ENCODE peak calls at places on chromosomes 4 and X, in six cellular contexts. S is K562, I is HCT116, R is SK-N-SH, T is GM12878, E is H1. Q is an unnamed sample.
A peak's percentile ranks its signal among the peaks of the same experiment; 100 is the strongest.

GRCh38 chrX:152817082-152817744 is 13.3 kb downstream of the CETN2 start:
- DNase-seq in I (no peak), T (no peak), S (peak; percentile 69), R (peak; percentile 43), E (no peak), Q (peak; percentile 43)

GRCh38 chrX:15602761-15603160 is 2.0 kb upstream of the ACE2 start:
- DNase-seq in S (no peak), T (no peak), E (no peak), R (no peak), I (no peak), Q (no peak)

GRCh38 chr4:127182687-127183086 is 450.1 kb upstream of the INTU start:
- DNase-seq in E (no peak), I (no peak), T (no peak), R (no peak), S (no peak), Q (no peak)

GRCh38 chrX:53288173-53288572 is 6.8 kb upstream of the IQSEC2 start:
- DNase-seq in R (peak; percentile 81), T (no peak), I (no peak), E (peak; percentile 55), S (peak; percentile 58), Q (no peak)

GRCh38 chr4:81684357-81684756 is 212.7 kb upstream of the RASGEF1B start:
- DNase-seq in I (no peak), T (no peak), S (no peak), R (no peak), E (no peak), Q (no peak)

GRCh38 chr4:123922847-123923246 is 526.3 kb downstream of the SPRY1 start:
- DNase-seq in T (no peak), R (no peak), S (no peak), E (no peak), I (no peak), Q (no peak)

GRCh38 chr4:168917150-168917779 is 92.8 kb downstream of the CBR4 start:
- DNase-seq in R (peak; percentile 42), S (peak; percentile 41), T (no peak), E (no peak), I (peak; percentile 22), Q (no peak)

GRCh38 chr4:41028392-41029076 is 185.8 kb downstream of the APBB2 start:
- DNase-seq in T (peak; percentile 15), R (no peak), I (no peak), E (no peak), S (no peak), Q (no peak)

GRCh38 chrX:1581132-1581531 is 10.3 kb upstream of the AKAP17A start:
- DNase-seq in S (peak; percentile 75), I (no peak), E (peak; percentile 86), T (no peak), R (peak; percentile 61), Q (no peak)

GRCh38 chr4:133921280-133922195 is 280.1 kb downstream of the PABPC4L start:
- DNase-seq in T (no peak), R (no peak), E (no peak), I (no peak), S (peak; percentile 1), Q (peak; percentile 1)

GRCh38 chr4:12122316-12122715 is 693.6 kb upstream of the HS3ST1 start:
- DNase-seq in S (no peak), R (no peak), E (no peak), I (no peak), T (no peak), Q (no peak)

GRCh38 chrX:3743821-3744439 is 30.5 kb upstream of the PRKX start:
- DNase-seq in I (no peak), T (no peak), S (no peak), E (no peak), R (no peak), Q (no peak)

GRCh38 chr4:165319509-165319908 is 8.0 kb upstream of the MSMO1 start:
- DNase-seq in I (no peak), R (no peak), T (no peak), E (no peak), S (no peak), Q (no peak)

GRCh38 chrX:149453030-149453429 is 52.1 kb downstream of the IDS start:
- DNase-seq in E (no peak), T (no peak), S (peak; percentile 34), R (no peak), I (peak; percentile 8), Q (no peak)

GRCh38 chrX:1477801-1478458 is 25.2 kb upstream of the ASMTL start:
- DNase-seq in E (peak; percentile 16), S (peak; percentile 36), T (no peak), R (no peak), I (no peak), Q (no peak)

GRCh38 chr4:2797545-2798305 is 4.8 kb downstream of the SH3BP2 start:
- DNase-seq in I (no peak), R (peak; percentile 79), S (no peak), E (no peak), T (no peak), Q (peak; percentile 52)

GRCh38 chrX:149495573-149496071 is 9.5 kb downstream of the IDS start:
- DNase-seq in I (peak; percentile 59), E (no peak), S (no peak), T (no peak), R (no peak), Q (peak; percentile 36)

GRCh38 chr4:128716325-128716724 is 93.2 kb upstream of the JADE1 start:
- DNase-seq in E (no peak), R (no peak), S (no peak), I (no peak), T (no peak), Q (no peak)

GRCh38 chrX:17242470-17242869 is 132.5 kb upstream of the NHS start:
- DNase-seq in I (peak; percentile 34), S (peak; percentile 41), E (peak; percentile 45), R (peak; percentile 57), T (no peak), Q (peak; percentile 66)

GRCh38 chr4:168199262-168199957 is 107.1 kb downstream of the ANXA10 start:
- DNase-seq in I (no peak), S (no peak), T (no peak), R (no peak), E (no peak), Q (no peak)

GRCh38 chrX:44997888-44998287 is 124.9 kb downstream of the KDM6A start:
- DNase-seq in R (no peak), E (no peak), T (peak; percentile 38), I (no peak), S (no peak), Q (no peak)

GRCh38 chrX:78092296-78092695 is 11.8 kb upstream of the PGK1 start:
- DNase-seq in S (peak; percentile 41), I (peak; percentile 54), T (peak; percentile 37), R (no peak), E (peak; percentile 46), Q (no peak)

GRCh38 chrX:84721416-84721815 is 219.2 kb upstream of the HDX start:
- DNase-seq in I (no peak), S (no peak), R (no peak), T (no peak), E (no peak), Q (no peak)

GRCh38 chrX:138711399-138712347 is at the start of gene FGF13:
- DNase-seq in I (no peak), R (peak; percentile 35), S (no peak), T (no peak), E (peak; percentile 60), Q (peak; percentile 28)

GRCh38 chr4:98027827-98028226 is 115.4 kb downstream of the STPG2 start:
- DNase-seq in S (peak; percentile 1), I (peak; percentile 64), T (no peak), E (no peak), R (no peak), Q (peak; percentile 14)

DNA sequence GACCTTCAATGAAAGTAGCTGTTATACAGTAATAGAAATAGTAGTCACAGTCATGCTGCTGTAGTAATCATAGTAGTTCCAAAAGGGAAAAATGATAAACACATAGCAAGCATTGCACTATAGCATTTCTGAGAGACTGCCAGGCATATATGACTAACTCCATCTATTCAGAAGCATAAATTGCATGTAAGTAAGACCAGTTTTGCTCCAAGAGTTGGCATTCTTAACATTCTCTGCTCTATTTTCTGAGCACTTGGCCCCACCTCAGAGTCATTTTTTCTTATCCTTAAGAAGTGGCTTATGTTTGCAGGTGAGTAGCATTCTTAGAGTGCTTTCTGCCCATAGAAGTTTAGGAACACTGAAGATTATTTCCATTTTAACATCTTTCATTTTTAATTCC is 490.3 kb upstream of the TECRL start:
- DNase-seq in R (no peak), S (no peak), I (no peak), E (no peak), T (no peak), Q (no peak)
- TF ChIP-seq JUND in R (no peak), S (no peak), I (no peak), E (no peak), T (no peak), Q (no peak)

DNA sequence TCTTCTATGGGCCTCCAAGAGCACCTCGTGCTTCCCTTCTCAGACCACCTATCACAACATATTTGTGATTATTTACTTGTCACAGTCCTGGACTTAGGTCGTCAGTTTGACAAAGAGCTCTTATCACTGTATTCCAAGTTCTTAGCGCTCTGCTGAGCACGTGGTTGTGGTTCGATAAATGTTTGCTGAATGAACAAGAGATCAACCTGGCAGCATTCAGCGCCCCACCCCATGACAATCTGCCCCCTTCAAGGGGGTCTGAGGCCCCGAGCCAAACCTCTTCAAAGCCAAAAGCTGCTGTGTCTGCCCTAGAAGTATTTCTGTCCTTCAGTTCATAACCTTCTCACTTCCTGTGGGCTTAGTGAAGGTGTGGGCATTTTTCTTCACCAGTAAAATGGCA is 15.0 kb downstream of the RPS4X start:
- DNase-seq in T (no peak), R (no peak), I (no peak), E (no peak), S (no peak), Q (no peak)
- TF ChIP-seq JUND in T (no peak), R (no peak), I (no peak), E (no peak), S (no peak), Q (no peak)

DNA sequence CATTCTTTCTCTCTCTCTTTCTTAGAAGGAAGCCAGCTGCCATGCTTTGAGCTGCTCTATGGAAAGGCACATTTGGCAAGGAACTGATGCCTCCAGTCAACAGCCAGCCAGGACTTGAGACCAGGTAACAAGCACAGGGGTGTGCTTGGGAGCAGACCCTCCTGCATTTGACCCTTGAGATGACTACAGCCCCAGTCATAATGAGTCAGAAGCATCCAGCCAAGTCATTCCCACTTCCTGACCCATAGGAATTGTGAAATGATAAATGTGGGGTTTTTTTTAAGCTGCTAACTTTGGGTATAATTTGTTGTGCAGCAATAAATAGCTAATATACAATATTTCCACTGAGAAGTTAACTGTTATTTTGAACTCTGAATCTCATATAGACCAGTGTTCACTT is 446.9 kb downstream of the GRXCR1 start:
- DNase-seq in S (no peak), T (no peak), R (no peak), I (no peak), E (no peak), Q (no peak)
- TF ChIP-seq JUND in S (no peak), T (no peak), R (peak; percentile 86), I (no peak), E (no peak), Q (no peak)

GRCh38 chr4:143420227-143420626 is 83.6 kb downstream of the GAB1 start:
- DNase-seq in E (no peak), R (no peak), S (no peak), T (no peak), I (no peak), Q (no peak)

GRCh38 chr4:143421609-143422008 is 84.9 kb downstream of the GAB1 start:
- DNase-seq in S (no peak), E (no peak), T (no peak), R (no peak), I (no peak), Q (no peak)

GRCh38 chr4:143417679-143418403 is 81.2 kb downstream of the GAB1 start:
- DNase-seq in I (no peak), T (peak; percentile 74), R (no peak), E (no peak), S (no peak), Q (no peak)
- TF ChIP-seq JUND in I (no peak), T (no peak), R (no peak), E (no peak), S (no peak), Q (no peak)